ENCODE peak calls at places on chromosome 12, in eight cellular contexts. S, L, H, O, Z, M, R and W are unnamed samples.

GRCh38 chr12:68370667-68371066 is 38.5 kb upstream of the MDM1 start:
- DNase-seq in H (no peak), R (no peak), Z (no peak), L (no peak), M (no peak), O (no peak), S (no peak), W (no peak)

GRCh38 chr12:130161261-130162231 is 718 bp upstream of the FZD10 start:
- DNase-seq in Z (peak), R (no peak), H (no peak), O (no peak), M (no peak), S (no peak), L (peak), W (no peak)

GRCh38 chr12:47302111-47302597 is 222.4 kb upstream of the AMIGO2 start:
- DNase-seq in L (no peak), S (no peak), O (no peak), H (no peak), M (no peak), R (no peak), Z (no peak), W (peak)

GRCh38 chr12:3315201-3315661 is 175.8 kb upstream of the PRMT8 start:
- DNase-seq in Z (peak), L (peak), R (no peak), H (peak), S (no peak), M (no peak), O (no peak), W (no peak)

GRCh38 chr12:46553911-46554310 is 181.3 kb upstream of the SLC38A2 start:
- DNase-seq in H (no peak), S (no peak), O (no peak), Z (no peak), R (no peak), L (no peak), M (no peak), W (no peak)

GRCh38 chr12:96233168-96233567 is 39.0 kb downstream of the ELK3 start:
- DNase-seq in R (no peak), O (no peak), S (no peak), M (no peak), Z (no peak), H (no peak), L (peak), W (no peak)

GRCh38 chr12:49548822-49549648 is 10.2 kb downstream of the KCNH3 start:
- DNase-seq in H (peak), R (no peak), Z (peak), S (no peak), L (no peak), M (no peak), O (no peak), W (peak)

GRCh38 chr12:96091833-96092232 is 56.4 kb upstream of the LTA4H start:
- DNase-seq in L (no peak), Z (no peak), O (no peak), H (no peak), S (no peak), M (no peak), R (no peak), W (no peak)

GRCh38 chr12:79933580-79934264 is 1.2 kb downstream of the PPP1R12A start:
- DNase-seq in M (no peak), S (no peak), O (no peak), R (no peak), H (no peak), Z (peak), L (no peak), W (peak)

GRCh38 chr12:109752117-109753053 is 38.8 kb downstream of the FAM222A start:
- DNase-seq in L (peak), H (no peak), S (no peak), Z (peak), O (no peak), R (no peak), M (no peak), W (no peak)

GRCh38 chr12:107545737-107546363 is 139.7 kb upstream of the PWP1 start:
- DNase-seq in Z (no peak), M (no peak), S (no peak), O (no peak), L (no peak), H (no peak), R (no peak), W (no peak)

GRCh38 chr12:94649349-94650142 is 811 bp downstream of the TMCC3 start:
- DNase-seq in O (no peak), R (no peak), H (no peak), M (no peak), L (peak), S (no peak), Z (peak), W (peak)

GRCh38 chr12:110540048-110540447 is 37.9 kb downstream of the RAD9B start:
- DNase-seq in S (no peak), O (no peak), R (no peak), L (no peak), M (no peak), Z (no peak), H (no peak), W (no peak)

GRCh38 chr12:31207799-31208465 is 118.0 kb downstream of the SINHCAF start:
- DNase-seq in M (no peak), H (no peak), Z (no peak), S (no peak), L (no peak), O (no peak), R (no peak), W (no peak)

GRCh38 chr12:104669057-104669770 is 212.5 kb downstream of the CHST11 start:
- DNase-seq in L (peak), S (no peak), Z (peak), O (no peak), M (no peak), H (peak), R (no peak), W (no peak)

GRCh38 chr12:120119395-120119973 is 2.9 kb upstream of the RAB35 start:
- DNase-seq in L (no peak), S (peak), H (no peak), R (no peak), Z (no peak), O (no peak), M (no peak), W (no peak)

GRCh38 chr12:131457028-131457310 is 253.9 kb upstream of the SFSWAP start:
- DNase-seq in Z (peak), L (no peak), H (no peak), M (no peak), O (no peak), R (no peak), S (no peak), W (no peak)

GRCh38 chr12:65649126-65649525 is 175.2 kb upstream of the HMGA2 start:
- DNase-seq in M (no peak), Z (no peak), S (no peak), R (no peak), O (no peak), H (no peak), L (peak), W (no peak)

GRCh38 chr12:12265571-12266388 is 1.1 kb downstream of the LRP6 start:
- DNase-seq in Z (no peak), S (no peak), H (no peak), M (no peak), L (peak), O (no peak), R (no peak), W (no peak)

GRCh38 chr12:402127-402456 is 648 bp downstream of the CCDC77 start:
- DNase-seq in S (no peak), R (no peak), H (no peak), Z (no peak), O (no peak), L (no peak), M (no peak), W (no peak)

GRCh38 chr12:115770643-115771042 is 506.9 kb downstream of the MED13L start:
- DNase-seq in S (no peak), Z (no peak), O (no peak), L (no peak), H (no peak), M (no peak), R (no peak), W (no peak)

GRCh38 chr12:106645074-106645421 is 62.2 kb downstream of the RFX4 start:
- DNase-seq in S (no peak), H (peak), R (no peak), L (peak), Z (no peak), M (no peak), O (no peak), W (no peak)

GRCh38 chr12:15996254-15996653 is 85.1 kb downstream of the DERA start:
- DNase-seq in Z (peak), M (no peak), L (peak), H (no peak), O (no peak), S (no peak), R (no peak), W (no peak)

GRCh38 chr12:30694412-30694955 is 1.2 kb downstream of the IPO8 start:
- DNase-seq in S (no peak), H (no peak), R (no peak), L (no peak), Z (no peak), O (no peak), M (no peak), W (peak)

GRCh38 chr12:19010726-19011125 is 118.8 kb upstream of the PLEKHA5 start:
- DNase-seq in L (no peak), M (no peak), H (no peak), Z (no peak), S (no peak), R (no peak), O (no peak), W (no peak)

GRCh38 chr12:90250766-90251165 is 542.1 kb upstream of the ATP2B1 start:
- DNase-seq in S (no peak), R (no peak), L (peak), Z (no peak), H (no peak), O (no peak), M (no peak), W (no peak)

GRCh38 chr12:66491812-66492361 is 187.0 kb downstream of the GRIP1 start:
- DNase-seq in O (no peak), H (no peak), M (no peak), Z (no peak), R (no peak), S (no peak), L (no peak), W (no peak)

GRCh38 chr12:58575281-58575680 is 345.0 kb downstream of the LRIG3 start:
- DNase-seq in L (peak), R (no peak), S (no peak), Z (no peak), M (no peak), H (no peak), O (no peak), W (no peak)